ENCODE peak calls at places on chromosomes 3 and 15, in nine cellular contexts. D is naive thymus-derived CD8-positive, alpha-beta T cell; R is heart left ventricle; G is COR-L47; C is stimulated activated CD8-positive, alpha-beta memory T cell treated with anti-CD3 and anti-CD28 coated beads, Interleukin-4, amount 100 ng/mL, for 4 hours; A is kidney; J is stimulated activated CD4-positive, alpha-beta T cell treated with anti-CD3 and anti-CD28 coated beads, TNF-alpha, amount 100 ng/mL, for 4 hours; M is germinal center; P is activated T-helper 1 cell treated with anti-CD3 and anti-CD28 coated beads, Interleukin-12 subunit alpha, Interleukin-12 subunit beta, Interleukin-2, Interleukin-4 antibody, amounts not matched to agents 30 ng/mL and 10 ng/mL and 1 ng/mL, durations not matched to agents 14 hours and 24 hours and 36 hours. T is an unnamed sample.

GRCh38 chr3:170730071-170730812 is 139.8 kb downstream of the RPL22L1 start:
- DNase-seq in C (no peak), M (no peak), D (no peak), A (no peak), P (no peak), R (no peak), G (no peak), J (no peak), T (no peak)

GRCh38 chr15:30023798-30024295 is 58.9 kb upstream of the GOLGA8J start:
- DNase-seq in R (no peak), C (no peak), G (no peak), P (no peak), J (no peak), A (no peak), D (no peak), M (no peak), T (no peak)

GRCh38 chr15:70741677-70742293 is 21.6 kb downstream of the UACA start:
- DNase-seq in R (no peak), P (no peak), J (no peak), M (no peak), A (no peak), C (no peak), D (no peak), G (no peak), T (no peak)

GRCh38 chr15:67884514-67885225 is 44.8 kb upstream of the RNU6-1 start:
- DNase-seq in M (peak), J (peak), P (no peak), R (peak), C (peak), A (peak), G (no peak), D (peak), T (peak)

GRCh38 chr15:30953183-30953582 is 38.2 kb downstream of the MTMR10 start:
- DNase-seq in J (no peak), M (no peak), D (no peak), P (no peak), C (no peak), A (no peak), R (no peak), G (no peak), T (no peak)

GRCh38 chr3:145704020-145704419 is 457.0 kb downstream of the PLOD2 start:
- DNase-seq in D (no peak), R (no peak), M (no peak), G (no peak), A (no peak), P (no peak), J (no peak), C (no peak), T (no peak)

GRCh38 chr15:90539789-90540188 is 10.1 kb downstream of the CRTC3 start:
- DNase-seq in J (no peak), C (no peak), A (no peak), R (no peak), G (no peak), D (peak), M (no peak), P (no peak), T (no peak)

GRCh38 chr3:27200721-27201434 is 168.3 kb downstream of the NEK10 start:
- DNase-seq in C (no peak), R (no peak), J (no peak), P (no peak), D (no peak), M (no peak), G (no peak), A (no peak), T (no peak)

GRCh38 chr3:114450008-114450596 is 156.3 kb downstream of the TIGIT start:
- DNase-seq in G (peak), R (no peak), P (no peak), D (no peak), A (no peak), J (no peak), M (no peak), C (no peak), T (no peak)

GRCh38 chr15:80584561-80584964 is 110.5 kb upstream of the ABHD17C start:
- DNase-seq in R (no peak), C (no peak), A (peak), G (no peak), D (no peak), J (no peak), M (no peak), P (no peak), T (no peak)

GRCh38 chr15:46126581-46126980 is 491.8 kb downstream of the SQOR start:
- DNase-seq in J (no peak), G (no peak), M (no peak), A (no peak), C (no peak), R (no peak), P (no peak), D (no peak), T (no peak)

GRCh38 chr3:38582316-38582715 is 67.2 kb downstream of the SCN5A start:
- DNase-seq in P (no peak), J (no peak), G (no peak), A (no peak), D (peak), M (no peak), R (no peak), C (no peak), T (no peak)

GRCh38 chr15:48449734-48450133 is 118.5 kb downstream of the DUT start:
- DNase-seq in M (no peak), A (no peak), D (no peak), C (no peak), G (no peak), J (no peak), R (no peak), P (no peak), T (no peak)

GRCh38 chr3:73580343-73580742 is 44.4 kb downstream of the PDZRN3 start:
- DNase-seq in P (no peak), D (no peak), R (no peak), C (no peak), J (no peak), M (no peak), G (no peak), A (no peak), T (no peak)

GRCh38 chr3:17028363-17028762 is 143.6 kb downstream of the PLCL2 start:
- DNase-seq in P (no peak), C (no peak), D (no peak), G (no peak), R (no peak), J (no peak), M (no peak), A (no peak), T (no peak)

GRCh38 chr15:67031321-67031720 is 34.1 kb upstream of the SMAD3 start:
- DNase-seq in P (no peak), C (no peak), M (no peak), R (no peak), G (no peak), D (no peak), J (no peak), A (no peak), T (no peak)

GRCh38 chr3:186406669-186407635 is 44.9 kb upstream of the DGKG start:
- DNase-seq in A (no peak), D (no peak), P (no peak), J (no peak), M (no peak), C (no peak), R (peak), G (no peak), T (no peak)

GRCh38 chr15:47571241-47571640 is 146.1 kb upstream of the SEMA6D start:
- DNase-seq in J (no peak), A (no peak), C (no peak), D (no peak), G (no peak), P (no peak), M (no peak), R (no peak), T (no peak)

GRCh38 chr3:27509376-27509775 is 25.2 kb upstream of the SLC4A7 start:
- DNase-seq in A (no peak), R (no peak), C (no peak), P (no peak), G (no peak), M (no peak), J (no peak), D (no peak), T (no peak)

GRCh38 chr15:85967553-85967952 is 112.1 kb upstream of the AGBL1 start:
- DNase-seq in D (no peak), G (no peak), M (no peak), J (no peak), A (no peak), C (no peak), P (no peak), R (no peak), T (no peak)

GRCh38 chr3:108153451-108153981 is 62.7 kb upstream of the CD47 start:
- DNase-seq in P (peak), M (peak), G (peak), R (no peak), J (no peak), A (no peak), C (no peak), D (peak), T (peak)

GRCh38 chr3:53799338-53799865 is 46.8 kb downstream of the CHDH start:
- DNase-seq in C (no peak), A (no peak), J (no peak), P (no peak), D (no peak), G (no peak), R (no peak), M (no peak), T (no peak)

GRCh38 chr15:81281925-81282895 is 41.7 kb downstream of the STARD5 start:
- DNase-seq in M (no peak), P (no peak), C (no peak), G (no peak), R (no peak), J (no peak), A (peak), D (no peak), T (peak)

GRCh38 chr3:45145681-45146614 is at the start of gene CDCP1:
- DNase-seq in P (no peak), A (peak), R (no peak), D (no peak), C (no peak), G (peak), J (no peak), M (no peak), T (peak)

GRCh38 chr3:10551139-10551538 is 45.8 kb upstream of the ATP2B2 start:
- DNase-seq in P (no peak), M (no peak), R (no peak), G (no peak), D (no peak), A (no peak), J (no peak), C (no peak), T (no peak)

GRCh38 chr15:75023194-75024101 is at the start of gene PPCDC:
- DNase-seq in D (peak), A (peak), M (peak), R (peak), G (peak), J (peak), P (peak), C (peak), T (peak)

GRCh38 chr3:177061382-177061781 is 135.9 kb downstream of the TBL1XR1 start:
- DNase-seq in A (no peak), M (no peak), P (no peak), R (no peak), D (no peak), J (no peak), G (no peak), C (no peak), T (no peak)

GRCh38 chr3:196192036-196193001 is 18.9 kb downstream of the ZDHHC19 start:
- DNase-seq in C (no peak), P (peak), G (no peak), R (peak), A (no peak), D (peak), J (peak), M (peak), T (peak)

GRCh38 chr15:72994778-72995177 is 57.5 kb upstream of the NEO1 start:
- DNase-seq in M (no peak), D (no peak), C (no peak), A (no peak), P (no peak), G (peak), J (no peak), R (no peak), T (no peak)

GRCh38 chr3:189360291-189360690 is 188.5 kb downstream of the TPRG1 start:
- DNase-seq in D (no peak), A (no peak), G (no peak), M (no peak), R (no peak), C (no peak), J (no peak), P (no peak), T (no peak)

GRCh38 chr3:64031540-64032533 is 8.5 kb upstream of the PSMD6 start:
- DNase-seq in C (no peak), P (no peak), R (no peak), D (no peak), A (no peak), G (no peak), M (no peak), J (no peak), T (no peak)

GRCh38 chr3:134797080-134797801 is 2.2 kb downstream of the EPHB1 start:
- DNase-seq in R (no peak), D (no peak), J (no peak), M (no peak), G (no peak), C (no peak), A (peak), P (no peak), T (no peak)

GRCh38 chr15:67043939-67044771 is 21.2 kb upstream of the SMAD3 start:
- DNase-seq in A (no peak), C (no peak), M (no peak), J (no peak), R (no peak), D (no peak), G (no peak), P (no peak), T (no peak)

T was measured in activated T-cell treated with anti-CD3 and anti-CD28 coated beads, Interleukin-2, amount 50 U/mL, for 48 hours.